ENCODE peak calls at places on chromosome 9, in four cellular contexts. J is suprapubic skin, B is body of pancreas, A is A549. Y is an unnamed sample.

GRCh38 chr9:128122809-128123175 is 4.7 kb downstream of the PTGES2 start:
- DNase-seq in J (peak), B (no peak), A (no peak), Y (no peak)

GRCh38 chr9:134690946-134691694 is 49.5 kb downstream of the COL5A1 start:
- DNase-seq in J (no peak), B (no peak), A (no peak), Y (no peak)

GRCh38 chr9:33225319-33226152 is 14.4 kb upstream of the SPINK4 start:
- DNase-seq in J (peak), B (peak), A (peak), Y (no peak)

GRCh38 chr9:74724317-74724716 is 163.4 kb downstream of the TRPM6 start:
- DNase-seq in J (no peak), B (no peak), A (no peak), Y (no peak)

GRCh38 chr9:3735251-3735650 is 209.4 kb upstream of the RFX3 start:
- DNase-seq in J (no peak), B (no peak), A (no peak), Y (no peak)

GRCh38 chr9:105114956-105115728 is 129.3 kb upstream of the SLC44A1 start:
- DNase-seq in J (peak), B (no peak), A (no peak), Y (no peak)

GRCh38 chr9:38359297-38359653 is 33.2 kb upstream of the ALDH1B1 start:
- DNase-seq in J (no peak), B (no peak), A (no peak), Y (no peak)

GRCh38 chr9:69981686-69982450 is 61.8 kb upstream of the MAMDC2 start:
- DNase-seq in J (no peak), B (no peak), A (no peak), Y (peak)

GRCh38 chr9:83020327-83020726 is 42.6 kb downstream of the RASEF start:
- DNase-seq in J (no peak), B (no peak), A (no peak), Y (no peak)

GRCh38 chr9:30519756-30520155 is 1864.7 kb upstream of the ACO1 start:
- DNase-seq in J (no peak), B (no peak), A (no peak), Y (peak)

GRCh38 chr9:124849801-124850200 is 3.5 kb upstream of the WDR38 start:
- DNase-seq in J (no peak), B (no peak), A (peak), Y (no peak)

GRCh38 chr9:89522261-89522978 is 24.5 kb upstream of the SEMA4D start:
- DNase-seq in J (no peak), B (no peak), A (no peak), Y (peak)

GRCh38 chr9:132411091-132411508 is 1.1 kb downstream of the CFAP77 start:
- DNase-seq in J (no peak), B (peak), A (peak), Y (peak)

GRCh38 chr9:106324071-106324470 is 538.9 kb upstream of the ZNF462 start:
- DNase-seq in J (no peak), B (no peak), A (no peak), Y (no peak)

GRCh38 chr9:133534346-133535284 is at the start of gene ADAMTSL2:
- DNase-seq in J (no peak), B (peak), A (no peak), Y (no peak)

GRCh38 chr9:126763130-126763764 is 41.6 kb upstream of the ZBTB43 start:
- DNase-seq in J (no peak), B (no peak), A (peak), Y (peak)

GRCh38 chr9:70256123-70256551 is 2.6 kb upstream of the SMC5 start:
- DNase-seq in J (no peak), B (no peak), A (no peak), Y (peak)

GRCh38 chr9:79581794-79582193 is 10.0 kb downstream of the TLE4 start:
- DNase-seq in J (no peak), B (no peak), A (peak), Y (no peak)

GRCh38 chr9:133802256-133802655 is 64.1 kb upstream of the SARDH start:
- DNase-seq in J (no peak), B (no peak), A (no peak), Y (no peak)

GRCh38 chr9:129697956-129698757 is 32.7 kb downstream of the PRRX2 start:
- DNase-seq in J (peak), B (peak), A (no peak), Y (no peak)

GRCh38 chr9:38024036-38024681 is 44.9 kb downstream of the SHB start:
- DNase-seq in J (no peak), B (no peak), A (peak), Y (no peak)

GRCh38 chr9:92506184-92506857 is 24.0 kb upstream of the ASPN start:
- DNase-seq in J (peak), B (no peak), A (peak), Y (peak)

GRCh38 chr9:582775-583174 is 258.7 kb upstream of the DMRT1 start:
- DNase-seq in J (no peak), B (no peak), A (no peak), Y (no peak)

GRCh38 chr9:89744730-89745129 is 139.9 kb downstream of the GADD45G start:
- DNase-seq in J (no peak), B (no peak), A (no peak), Y (no peak)

GRCh38 chr9:98795970-98796363 is 388 bp downstream of the ANKS6 start:
- DNase-seq in J (no peak), B (peak), A (no peak), Y (no peak)

GRCh38 chr9:69645488-69645887 is 26.7 kb downstream of the APBA1 start:
- DNase-seq in J (peak), B (peak), A (no peak), Y (no peak)

GRCh38 chr9:20280330-20280729 is 342.0 kb downstream of the MLLT3 start:
- DNase-seq in J (no peak), B (no peak), A (no peak), Y (no peak)

GRCh38 chr9:125258832-125259534 is 2.6 kb upstream of the GAPVD1 start:
- DNase-seq in J (no peak), B (no peak), A (no peak), Y (no peak)

GRCh38 chr9:347667-348292 is 133.1 kb downstream of the DOCK8 start:
- DNase-seq in J (no peak), B (no peak), A (peak), Y (peak)

GRCh38 chr9:131872702-131873101 is 132.8 kb upstream of the RAPGEF1 start:
- DNase-seq in J (no peak), B (no peak), A (no peak), Y (no peak)

GRCh38 chr9:92894711-92895362 is 17.0 kb upstream of the ZNF484 start:
- DNase-seq in J (no peak), B (no peak), A (no peak), Y (no peak)

GRCh38 chr9:91424403-91425176 is 958 bp upstream of the NFIL3 start:
- DNase-seq in J (peak), B (peak), A (peak), Y (peak)
- TF ChIP-seq POLR2A in J (no peak), B (peak), A (no peak), Y (no peak)

GRCh38 chr9:19116391-19116790 is 10.9 kb downstream of the PLIN2 start:
- DNase-seq in J (peak), B (no peak), A (no peak), Y (no peak)
- TF ChIP-seq POLR2A in J (no peak), B (no peak), A (no peak), Y (no peak)

DNA sequence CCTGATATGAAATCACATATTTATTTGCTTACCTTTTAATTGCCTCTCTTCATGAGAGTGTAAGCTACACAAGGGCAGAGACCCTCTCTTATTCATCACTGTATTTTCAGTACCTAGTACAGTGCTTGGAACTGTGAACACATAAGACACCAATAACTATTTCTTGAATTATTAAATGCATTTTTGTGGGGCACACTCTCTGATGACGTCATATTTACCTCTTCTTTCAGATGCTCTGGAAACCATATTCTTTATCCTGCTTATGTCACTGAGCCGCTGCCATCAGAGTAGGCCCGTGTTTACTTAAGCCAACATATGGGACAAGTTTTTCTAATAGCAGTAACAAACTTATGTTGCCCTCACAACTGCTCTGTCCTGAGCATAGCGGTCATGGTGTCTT is 266.5 kb downstream of the ELAVL2 start:
- DNase-seq in J (no peak), B (no peak), A (no peak), Y (no peak)
- TF ChIP-seq POLR2A in J (no peak), B (no peak), A (no peak), Y (no peak)

GRCh38 chr9:110128664-110129329 is 79.2 kb downstream of the C9orf152 start:
- DNase-seq in J (no peak), B (no peak), A (no peak), Y (no peak)

GRCh38 chr9:110125763-110126351 is 82.1 kb downstream of the C9orf152 start:
- DNase-seq in J (no peak), B (no peak), A (no peak), Y (no peak)

GRCh38 chr9:110125207-110125751 is 82.7 kb downstream of the C9orf152 start:
- DNase-seq in J (peak), B (peak), A (peak), Y (no peak)

GRCh38 chr9:110126986-110127864 is 80.7 kb downstream of the C9orf152 start:
- DNase-seq in J (no peak), B (no peak), A (no peak), Y (no peak)

DNA sequence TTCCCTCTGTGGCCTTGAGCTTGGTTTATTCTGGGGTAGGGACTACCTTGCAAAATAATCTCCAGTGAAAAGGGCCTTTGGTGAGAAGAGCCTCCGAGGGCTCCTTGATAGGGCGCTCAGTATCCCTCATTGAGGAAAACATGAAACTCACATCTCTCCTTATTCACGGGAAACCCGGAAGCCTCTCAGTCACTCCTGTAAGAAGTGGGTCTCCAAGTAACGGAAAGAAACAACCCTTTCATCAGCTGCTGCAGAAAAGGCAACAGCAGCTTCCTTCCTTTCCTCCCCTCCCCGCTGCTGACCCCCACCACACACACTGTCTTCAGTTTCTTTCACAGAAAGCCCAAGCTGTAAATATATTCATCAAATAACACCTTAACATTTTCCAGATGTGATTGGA is 81.5 kb downstream of the C9orf152 start:
- DNase-seq in J (no peak), B (no peak), A (no peak), Y (no peak)
- TF ChIP-seq POLR2A in J (no peak), B (no peak), A (no peak), Y (no peak)

DNA sequence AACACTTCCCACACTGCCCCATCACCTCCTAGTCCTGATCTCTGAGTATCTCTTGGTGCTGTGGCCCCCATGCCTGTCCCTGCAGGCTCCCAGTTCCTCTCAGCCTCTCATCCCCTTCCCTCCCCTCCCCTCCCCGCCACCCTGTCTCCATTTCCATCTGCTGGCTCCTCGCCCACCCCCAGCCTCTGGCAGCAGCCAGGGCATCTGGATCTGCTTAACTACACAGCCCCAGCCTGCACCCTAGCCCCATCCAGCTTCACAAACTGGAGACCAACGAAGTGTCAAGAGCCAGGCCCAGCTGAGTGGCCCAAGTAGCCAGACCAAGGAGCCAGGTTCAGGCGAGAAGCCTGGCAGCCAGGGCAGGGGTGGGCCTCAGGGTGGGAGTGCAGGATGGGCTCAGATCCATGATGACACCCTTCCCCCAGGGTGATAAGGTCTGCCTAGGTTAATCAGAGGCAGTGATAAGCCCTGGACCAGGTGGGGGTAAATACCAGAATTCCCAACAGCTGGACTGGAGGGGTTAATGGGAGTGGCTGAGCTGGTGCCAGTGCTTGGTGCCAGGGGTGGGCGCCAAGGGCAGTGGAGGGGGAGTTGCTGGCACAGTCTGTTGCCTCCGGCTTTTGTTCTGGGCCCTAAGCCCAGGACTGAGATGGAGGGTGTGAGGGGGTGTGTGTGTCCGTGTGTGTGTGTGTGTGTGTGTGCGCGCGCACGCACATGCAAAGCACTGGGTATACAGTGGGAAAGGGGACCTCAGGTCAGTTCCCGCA is 2.5 kb downstream of the IL11RA start:
- DNase-seq in J (peak), B (peak), A (no peak), Y (no peak)
- TF ChIP-seq POLR2A in J (no peak), B (no peak), A (no peak), Y (no peak)

GRCh38 chr9:35757527-35758275 is 3.6 kb upstream of the MSMP start:
- DNase-seq in J (no peak), B (no peak), A (peak), Y (no peak)
- TF ChIP-seq POLR2A in J (no peak), B (no peak), A (peak), Y (no peak)

GRCh38 chr9:121283856-121284732 is 16.1 kb downstream of the GSN start:
- DNase-seq in J (peak), B (no peak), A (no peak), Y (no peak)

GRCh38 chr9:121286973-121287721 is 19.2 kb downstream of the GSN start:
- DNase-seq in J (peak), B (peak), A (peak), Y (peak)

GRCh38 chr9:121286688-121286972 is 18.7 kb downstream of the GSN start:
- DNase-seq in J (no peak), B (no peak), A (no peak), Y (no peak)

GRCh38 chr9:121284733-121285451 is 16.9 kb downstream of the GSN start:
- DNase-seq in J (peak), B (no peak), A (no peak), Y (no peak)

GRCh38 chr9:121285835-121286687 is 18.1 kb downstream of the GSN start:
- DNase-seq in J (peak), B (peak), A (peak), Y (peak)
- TF ChIP-seq POLR2A in J (no peak), B (peak), A (no peak), Y (peak)

GRCh38 chr9:35116539-35116897 is 856 bp upstream of the ATOSB start:
- DNase-seq in J (no peak), B (no peak), A (no peak), Y (no peak)

GRCh38 chr9:35116898-35117551 is 1.4 kb upstream of the ATOSB start:
- DNase-seq in J (peak), B (peak), A (peak), Y (peak)

GRCh38 chr9:35114113-35114847 is 1.4 kb downstream of the ATOSB start:
- DNase-seq in J (peak), B (peak), A (peak), Y (peak)

GRCh38 chr9:35114921-35115341 is 731 bp downstream of the ATOSB start:
- DNase-seq in J (peak), B (no peak), A (peak), Y (no peak)

DNA sequence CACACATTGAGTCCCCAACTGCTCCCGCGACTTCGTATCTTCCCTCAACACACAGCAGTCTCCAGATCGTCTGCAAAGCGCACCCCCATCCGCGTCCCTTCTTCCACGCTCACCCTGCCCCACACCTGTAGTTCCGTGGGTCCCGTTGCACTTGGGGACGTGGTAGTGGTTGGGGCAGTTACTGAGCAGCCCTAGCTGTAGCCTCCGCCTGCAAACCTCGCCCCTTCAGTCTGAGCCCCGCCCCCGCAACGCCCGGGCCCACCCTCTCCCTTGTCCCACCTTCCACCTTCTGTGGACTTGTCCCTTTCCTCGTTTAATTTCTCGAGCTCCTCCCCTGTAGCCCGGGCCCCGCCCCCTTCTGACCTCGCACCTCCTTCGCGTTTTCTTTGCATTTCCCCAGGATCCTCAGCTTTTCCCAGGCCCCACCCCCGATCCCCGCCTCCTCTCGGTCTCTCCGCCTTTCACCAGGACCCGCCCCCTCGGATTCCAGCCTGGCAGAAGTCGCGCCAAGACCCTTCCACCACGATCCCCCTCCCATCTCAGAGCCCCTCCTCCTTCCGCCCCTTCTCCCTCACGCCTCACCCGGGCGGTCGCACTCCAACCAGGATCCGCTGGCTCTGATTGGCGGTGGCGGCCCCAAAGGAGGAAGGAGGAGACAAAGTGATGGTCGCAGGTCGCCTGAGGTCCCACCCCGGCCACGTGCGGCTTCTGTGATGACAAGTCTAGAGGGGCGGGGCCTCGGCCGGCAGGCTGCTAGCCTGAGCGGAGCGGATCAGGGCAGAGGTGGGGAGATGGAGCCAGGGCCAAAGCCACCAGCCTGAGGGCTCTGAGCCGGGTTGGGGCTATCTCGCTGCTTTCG is at the start of gene ATOSB:
- DNase-seq in J (peak), B (peak), A (peak), Y (peak)
- TF ChIP-seq POLR2A in J (no peak), B (peak), A (peak), Y (peak)

DNA sequence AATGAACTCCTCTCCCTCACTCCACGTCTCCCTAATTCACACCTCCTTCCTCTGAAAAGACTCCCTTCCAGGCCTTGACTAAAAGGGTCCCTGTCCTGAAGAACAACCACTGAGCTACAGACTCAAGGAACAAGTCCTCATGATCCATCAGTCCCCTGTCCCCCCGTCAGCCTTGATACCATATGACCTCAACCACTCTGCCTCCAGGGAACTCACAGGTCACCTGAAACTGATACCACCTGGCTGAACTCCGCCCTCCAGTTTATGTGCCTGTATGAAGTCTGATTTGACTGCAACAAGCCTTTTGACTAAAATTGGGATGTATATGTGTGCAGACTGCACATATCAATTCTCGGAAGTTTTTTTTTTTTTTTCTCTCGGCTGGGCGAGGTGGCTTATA is 88.7 kb downstream of the UGCG start:
- DNase-seq in J (no peak), B (no peak), A (no peak), Y (no peak)
- TF ChIP-seq POLR2A in J (no peak), B (no peak), A (no peak), Y (no peak)

DNA sequence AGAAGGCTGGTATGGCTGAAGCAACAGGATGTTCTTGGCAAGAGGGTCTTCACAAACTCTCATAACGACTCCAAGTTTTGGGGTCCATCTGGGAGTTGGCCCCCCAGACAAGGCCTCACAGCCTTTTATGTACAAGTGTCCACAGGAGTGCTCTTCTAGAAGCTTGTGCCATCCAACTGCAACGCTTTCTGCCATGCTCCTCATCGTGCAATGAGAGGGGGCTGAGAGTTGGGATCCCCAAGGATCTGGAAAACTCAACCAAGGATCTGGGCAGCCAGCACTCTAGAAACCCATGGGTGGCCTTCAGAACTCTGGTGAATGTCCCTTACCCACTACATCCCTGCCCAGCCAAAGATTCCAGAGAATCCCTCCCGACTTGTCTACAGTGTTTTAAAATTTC is 8.5 kb upstream of the AMBP start:
- DNase-seq in J (no peak), B (no peak), A (no peak), Y (no peak)
- TF ChIP-seq POLR2A in J (no peak), B (no peak), A (no peak), Y (no peak)